ENCODE peak calls at places on chromosomes 5 and 9, in six cellular contexts. A is cardiac muscle cell; T is fibroblast of pulmonary artery; W is astrocyte of the spinal cord; K is CD4-positive, alpha-beta T cell; R is coronary artery. P is an unnamed sample.

GRCh38 chr5:148482697-148483462 is 99.1 kb downstream of the FBXO38 start:
- DNase-seq in R (peak), K (peak), W (peak), T (peak), A (peak), P (peak)

GRCh38 chr5:36378551-36378950 is 76.8 kb upstream of the RANBP3L start:
- DNase-seq in W (peak), R (no peak), A (no peak), K (no peak), T (no peak), P (no peak)

GRCh38 chr9:14652729-14653377 is 40.4 kb downstream of the ZDHHC21 start:
- DNase-seq in R (no peak), W (peak), A (peak), K (no peak), T (peak), P (no peak)

GRCh38 chr5:146105477-146105876 is at the start of gene PLAC8L1:
- DNase-seq in A (no peak), T (no peak), R (no peak), W (no peak), K (no peak), P (no peak)

GRCh38 chr9:107386396-107386795 is 103.2 kb downstream of the KLF4 start:
- DNase-seq in W (no peak), T (no peak), K (no peak), R (no peak), A (no peak), P (no peak)

GRCh38 chr5:179233909-179234562 is 111.2 kb downstream of the ADAMTS2 start:
- DNase-seq in A (no peak), R (peak), T (no peak), W (no peak), K (no peak), P (no peak)

GRCh38 chr5:174735498-174736350 is 11.3 kb downstream of the MSX2 start:
- DNase-seq in W (no peak), K (no peak), R (no peak), A (peak), T (no peak), P (no peak)

GRCh38 chr9:137679249-137679648 is 60.4 kb downstream of the EHMT1 start:
- DNase-seq in W (no peak), K (no peak), A (no peak), T (no peak), R (no peak), P (no peak)

GRCh38 chr5:68374770-68375518 is 159.4 kb downstream of the PIK3R1 start:
- DNase-seq in W (no peak), K (no peak), R (no peak), A (peak), T (peak), P (no peak)

GRCh38 chr5:160011471-160011870 is 2.5 kb downstream of the TTC1 start:
- DNase-seq in T (no peak), K (no peak), A (no peak), R (no peak), W (no peak), P (no peak)

GRCh38 chr5:37565067-37565670 is 186.1 kb downstream of the WDR70 start:
- DNase-seq in R (no peak), K (no peak), W (peak), T (no peak), A (no peak), P (no peak)

GRCh38 chr5:117657591-117657990 is 1083.0 kb upstream of the SEMA6A start:
- DNase-seq in R (no peak), T (peak), A (no peak), W (peak), K (no peak), P (no peak)

GRCh38 chr5:6962256-6962655 is 249.0 kb downstream of the TENT4A start:
- DNase-seq in T (no peak), R (no peak), K (no peak), A (no peak), W (no peak), P (no peak)

GRCh38 chr5:180785151-180785781 is 17.3 kb downstream of the MGAT1 start:
- DNase-seq in T (peak), R (no peak), K (no peak), A (no peak), W (peak), P (no peak)

GRCh38 chr9:5712651-5713360 is 83.9 kb downstream of the RIC1 start:
- DNase-seq in W (no peak), K (no peak), T (no peak), A (no peak), R (no peak), P (no peak)

GRCh38 chr9:130090915-130091314 is 37.2 kb downstream of the GPR107 start:
- DNase-seq in K (no peak), A (no peak), W (no peak), T (no peak), R (no peak), P (no peak)
- TF ChIP-seq CTCF in K (no peak), A (no peak), W (peak), T (no peak), R (no peak), P (no peak)

GRCh38 chr9:89899476-89900047 is 294.8 kb downstream of the GADD45G start:
- DNase-seq in A (no peak), T (no peak), K (no peak), R (no peak), W (no peak), P (no peak)
- TF ChIP-seq CTCF in A (no peak), T (no peak), K (no peak), R (no peak), W (no peak), P (no peak)

GRCh38 chr5:1141827-1142226 is 30.0 kb upstream of the SLC12A7 start:
- DNase-seq in W (no peak), A (no peak), K (no peak), T (no peak), R (no peak), P (no peak)

GRCh38 chr5:1139806-1140187 is 27.9 kb upstream of the SLC12A7 start:
- DNase-seq in R (no peak), W (no peak), T (no peak), A (no peak), K (no peak), P (no peak)

GRCh38 chr5:1139366-1139765 is 27.5 kb upstream of the SLC12A7 start:
- DNase-seq in R (no peak), A (no peak), W (no peak), K (no peak), T (no peak), P (no peak)

GRCh38 chr5:1140818-1141189 is 28.9 kb upstream of the SLC12A7 start:
- DNase-seq in W (no peak), R (no peak), K (no peak), T (no peak), A (no peak), P (no peak)

GRCh38 chr5:1140188-1140817 is 28.4 kb upstream of the SLC12A7 start:
- DNase-seq in R (no peak), W (no peak), T (peak), A (peak), K (peak), P (peak)
- TF ChIP-seq CTCF in R (peak), W (peak), T (peak), A (peak), K (peak), P (peak)

DNA sequence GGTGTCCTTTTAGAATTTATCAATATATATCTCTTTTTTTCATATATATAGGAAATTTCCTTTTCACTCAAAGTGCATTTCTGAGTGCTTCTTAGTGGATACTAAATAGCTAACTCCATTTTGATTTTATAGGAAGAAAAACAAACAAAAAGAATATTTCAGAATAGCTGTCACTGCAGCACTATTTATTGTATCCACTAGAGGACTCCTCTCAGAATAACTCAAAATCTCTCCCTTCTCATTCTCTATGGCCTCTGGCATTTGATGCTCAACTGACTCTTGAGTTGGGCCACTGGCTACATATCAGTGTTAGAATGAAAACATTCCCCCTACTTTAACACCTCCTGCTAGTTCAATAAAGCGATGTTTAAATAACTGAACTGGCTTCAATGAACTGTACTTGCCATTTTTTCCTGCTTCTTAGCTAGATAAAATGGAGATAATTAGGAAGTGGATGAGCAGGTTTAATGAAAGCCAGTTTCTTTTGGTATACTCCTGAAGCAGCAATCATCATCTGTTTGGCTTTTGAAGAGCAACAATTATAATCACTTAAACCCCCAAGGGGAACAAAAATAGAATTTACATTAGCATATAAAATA is 16.6 kb upstream of the ELAVL2 start:
- DNase-seq in T (no peak), R (no peak), W (no peak), A (no peak), K (no peak), P (no peak)
- TF ChIP-seq CTCF in T (no peak), R (no peak), W (peak), A (no peak), K (no peak), P (no peak)

GRCh38 chr9:128412120-128412790 is 8.4 kb upstream of the CERCAM start:
- DNase-seq in W (peak), R (no peak), A (peak), K (peak), T (peak), P (peak)

GRCh38 chr9:128411373-128412119 is 9.1 kb upstream of the CERCAM start:
- DNase-seq in K (no peak), R (no peak), T (no peak), A (no peak), W (no peak), P (no peak)

GRCh38 chr9:128409450-128409849 is 11.2 kb upstream of the CERCAM start:
- DNase-seq in A (no peak), W (no peak), T (no peak), K (no peak), R (no peak), P (no peak)

GRCh38 chr9:128408963-128409431 is 11.7 kb upstream of the CERCAM start:
- DNase-seq in W (no peak), R (no peak), K (no peak), A (no peak), T (no peak), P (no peak)

DNA sequence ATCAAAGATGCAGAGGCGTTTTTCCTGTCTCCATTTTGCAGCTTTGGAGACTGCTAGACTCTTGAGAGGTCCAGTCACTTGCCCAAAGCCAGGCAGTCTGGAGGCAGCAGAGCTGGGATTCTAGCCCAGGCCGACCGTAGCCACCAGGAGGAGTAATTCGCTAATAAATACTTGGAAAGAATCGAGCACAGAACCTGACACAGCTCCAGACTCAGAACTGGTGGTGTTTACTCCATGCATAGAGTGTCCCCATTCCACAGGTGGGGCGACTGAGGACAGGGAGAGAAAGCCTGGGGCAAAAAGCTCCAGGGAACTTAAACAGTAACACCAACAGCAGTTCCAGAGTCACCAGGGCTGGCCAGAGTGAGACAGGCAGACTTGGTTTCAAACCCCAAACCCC is 10.7 kb upstream of the CERCAM start:
- DNase-seq in R (no peak), A (peak), K (no peak), W (peak), T (peak), P (no peak)
- TF ChIP-seq CTCF in R (no peak), A (peak), K (no peak), W (peak), T (peak), P (no peak)

DNA sequence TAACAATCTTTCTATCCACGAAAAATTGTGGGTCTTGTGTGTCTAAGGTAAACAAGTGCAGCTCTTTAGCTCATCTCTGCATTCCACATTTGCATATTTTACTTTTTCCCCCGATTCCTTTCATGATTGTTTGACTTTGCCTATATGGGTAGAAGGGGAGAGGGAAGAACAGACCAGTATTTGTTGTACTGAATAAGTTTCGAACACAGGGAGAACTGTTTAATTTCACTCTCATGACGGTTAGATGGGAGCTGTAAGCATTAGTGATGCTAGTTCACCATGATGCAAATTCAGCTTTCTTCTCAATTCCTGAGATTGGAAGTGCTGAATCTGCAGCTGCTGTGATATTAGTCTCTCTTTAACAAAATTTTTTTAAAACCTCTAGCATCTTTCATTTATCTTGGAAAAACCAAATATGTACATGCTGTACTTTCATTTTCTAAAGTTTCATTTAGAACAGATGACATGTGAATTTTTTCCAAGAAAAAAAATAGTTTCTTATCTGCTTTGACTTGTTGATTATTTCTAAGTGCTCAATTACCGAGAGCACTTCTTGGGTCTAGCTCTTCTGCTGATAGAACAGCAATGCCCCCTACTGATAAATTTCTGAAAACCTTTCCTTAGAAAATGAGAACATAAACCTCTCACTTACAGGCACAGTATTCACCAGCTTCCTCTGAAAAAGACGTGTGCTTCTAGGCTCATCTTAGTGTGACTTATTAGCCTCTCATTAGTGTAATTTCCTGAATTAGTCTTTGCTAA is 149.5 kb downstream of the BAAT start:
- DNase-seq in W (peak), K (no peak), T (peak), R (no peak), A (peak), P (peak)
- TF ChIP-seq CTCF in W (peak), K (no peak), T (peak), R (no peak), A (peak), P (peak)

P was measured in GM20000.